ENCODE peak calls at places on chromosomes 3 and 15, in six cellular contexts. One of them, this sample, is unnamed.

GRCh38 chr15:45795487-45796069 is 160.7 kb downstream of the SQOR start:
- DNase-seq in tibial artery: no peak
- DNase-seq in esophagus squamous epithelium: no peak
- DNase-seq in astrocyte of the spinal cord: peak
- DNase-seq in AG04449: no peak
- DNase-seq in tibial nerve: no peak
- DNase-seq in this sample: no peak

GRCh38 chr15:32802296-32802936 is 84.6 kb downstream of the GREM1 start:
- DNase-seq in tibial artery: no peak
- DNase-seq in esophagus squamous epithelium: no peak
- DNase-seq in astrocyte of the spinal cord: peak
- DNase-seq in AG04449: peak
- DNase-seq in tibial nerve: no peak
- DNase-seq in this sample: peak

GRCh38 chr3:157226173-157226847 is 66.4 kb upstream of the CCNL1 start:
- DNase-seq in tibial artery: no peak
- DNase-seq in esophagus squamous epithelium: no peak
- DNase-seq in astrocyte of the spinal cord: no peak
- DNase-seq in AG04449: no peak
- DNase-seq in tibial nerve: no peak
- DNase-seq in this sample: no peak

GRCh38 chr15:47475336-47475735 is 242.0 kb upstream of the SEMA6D start:
- DNase-seq in tibial artery: no peak
- DNase-seq in esophagus squamous epithelium: no peak
- DNase-seq in astrocyte of the spinal cord: no peak
- DNase-seq in AG04449: no peak
- DNase-seq in tibial nerve: no peak
- DNase-seq in this sample: no peak

GRCh38 chr15:82917252-82917651 is 35.3 kb downstream of the HOMER2 start:
- DNase-seq in tibial artery: no peak
- DNase-seq in esophagus squamous epithelium: no peak
- DNase-seq in astrocyte of the spinal cord: no peak
- DNase-seq in AG04449: no peak
- DNase-seq in tibial nerve: no peak
- DNase-seq in this sample: no peak

GRCh38 chr15:78425643-78426042 is 12.4 kb upstream of the IREB2 start:
- DNase-seq in tibial artery: no peak
- DNase-seq in esophagus squamous epithelium: no peak
- DNase-seq in astrocyte of the spinal cord: no peak
- DNase-seq in AG04449: no peak
- DNase-seq in tibial nerve: no peak
- DNase-seq in this sample: no peak

GRCh38 chr15:80736571-80736970 is 41.5 kb downstream of the ABHD17C start:
- DNase-seq in tibial artery: no peak
- DNase-seq in esophagus squamous epithelium: no peak
- DNase-seq in astrocyte of the spinal cord: peak
- DNase-seq in AG04449: no peak
- DNase-seq in tibial nerve: no peak
- DNase-seq in this sample: no peak

GRCh38 chr3:67418539-67419529 is 235.6 kb downstream of the SUCLG2 start:
- DNase-seq in tibial artery: no peak
- DNase-seq in esophagus squamous epithelium: no peak
- DNase-seq in astrocyte of the spinal cord: no peak
- DNase-seq in AG04449: no peak
- DNase-seq in tibial nerve: no peak
- DNase-seq in this sample: no peak

GRCh38 chr15:79682285-79682684 is 214.5 kb downstream of the MTHFS start:
- DNase-seq in tibial artery: no peak
- DNase-seq in esophagus squamous epithelium: no peak
- DNase-seq in astrocyte of the spinal cord: peak
- DNase-seq in AG04449: peak
- DNase-seq in tibial nerve: no peak
- DNase-seq in this sample: peak

GRCh38 chr3:139491027-139491700 is 14.8 kb upstream of the RBP2 start:
- DNase-seq in tibial artery: no peak
- DNase-seq in esophagus squamous epithelium: no peak
- DNase-seq in astrocyte of the spinal cord: no peak
- DNase-seq in AG04449: no peak
- DNase-seq in tibial nerve: no peak
- DNase-seq in this sample: no peak

GRCh38 chr3:126114406-126115386 is 30.8 kb upstream of the SLC41A3 start:
- DNase-seq in tibial artery: peak
- DNase-seq in esophagus squamous epithelium: no peak
- DNase-seq in astrocyte of the spinal cord: no peak
- DNase-seq in AG04449: no peak
- DNase-seq in tibial nerve: no peak
- DNase-seq in this sample: no peak

GRCh38 chr3:123781138-123781537 is 103.0 kb downstream of the MYLK start:
- DNase-seq in tibial artery: no peak
- DNase-seq in esophagus squamous epithelium: no peak
- DNase-seq in astrocyte of the spinal cord: no peak
- DNase-seq in AG04449: no peak
- DNase-seq in tibial nerve: no peak
- DNase-seq in this sample: no peak

GRCh38 chr15:72902245-72902928 is 118.8 kb upstream of the ADPGK start:
- DNase-seq in tibial artery: peak
- DNase-seq in esophagus squamous epithelium: no peak
- DNase-seq in astrocyte of the spinal cord: peak
- DNase-seq in AG04449: no peak
- DNase-seq in tibial nerve: peak
- DNase-seq in this sample: no peak

GRCh38 chr15:22811640-22812039 is 25.2 kb downstream of the NIPA1 start:
- DNase-seq in tibial artery: peak
- DNase-seq in esophagus squamous epithelium: no peak
- DNase-seq in astrocyte of the spinal cord: no peak
- DNase-seq in AG04449: no peak
- DNase-seq in tibial nerve: no peak
- DNase-seq in this sample: no peak

GRCh38 chr15:62644874-62645755 is 397.4 kb upstream of the TPM1 start:
- DNase-seq in tibial artery: no peak
- DNase-seq in esophagus squamous epithelium: no peak
- DNase-seq in astrocyte of the spinal cord: peak
- DNase-seq in AG04449: no peak
- DNase-seq in tibial nerve: no peak
- DNase-seq in this sample: no peak

GRCh38 chr3:86982883-86983282 is 8.1 kb downstream of the VGLL3 start:
- DNase-seq in tibial artery: no peak
- DNase-seq in esophagus squamous epithelium: no peak
- DNase-seq in astrocyte of the spinal cord: peak
- DNase-seq in AG04449: peak
- DNase-seq in tibial nerve: no peak
- DNase-seq in this sample: peak

GRCh38 chr3:43405888-43406636 is 119.7 kb downstream of the SNRK start:
- DNase-seq in tibial artery: peak
- DNase-seq in esophagus squamous epithelium: no peak
- DNase-seq in astrocyte of the spinal cord: peak
- DNase-seq in AG04449: peak
- DNase-seq in tibial nerve: no peak
- DNase-seq in this sample: no peak

GRCh38 chr15:99371180-99372103 is 120.2 kb downstream of the LRRC28 start:
- DNase-seq in tibial artery: no peak
- DNase-seq in esophagus squamous epithelium: no peak
- DNase-seq in astrocyte of the spinal cord: no peak
- DNase-seq in AG04449: no peak
- DNase-seq in tibial nerve: no peak
- DNase-seq in this sample: peak

GRCh38 chr3:17742837-17743659 is 617 bp upstream of the TBC1D5 start:
- DNase-seq in tibial artery: no peak
- DNase-seq in esophagus squamous epithelium: no peak
- DNase-seq in astrocyte of the spinal cord: no peak
- DNase-seq in AG04449: peak
- DNase-seq in tibial nerve: no peak
- DNase-seq in this sample: no peak

GRCh38 chr15:53791616-53792015 is 32.2 kb upstream of the WDR72 start:
- DNase-seq in tibial artery: no peak
- DNase-seq in esophagus squamous epithelium: no peak
- DNase-seq in astrocyte of the spinal cord: no peak
- DNase-seq in AG04449: no peak
- DNase-seq in tibial nerve: no peak
- DNase-seq in this sample: no peak

GRCh38 chr15:27268923-27269322 is 297.9 kb downstream of the GABRG3 start:
- DNase-seq in tibial artery: no peak
- DNase-seq in esophagus squamous epithelium: no peak
- DNase-seq in astrocyte of the spinal cord: no peak
- DNase-seq in AG04449: no peak
- DNase-seq in tibial nerve: no peak
- DNase-seq in this sample: no peak

GRCh38 chr3:115513411-115513800 is 109.9 kb upstream of the GAP43 start:
- DNase-seq in tibial artery: no peak
- DNase-seq in esophagus squamous epithelium: no peak
- DNase-seq in astrocyte of the spinal cord: no peak
- DNase-seq in AG04449: no peak
- DNase-seq in tibial nerve: no peak
- DNase-seq in this sample: no peak

GRCh38 chr15:99507732-99508571 is 57.8 kb upstream of the MEF2A start:
- DNase-seq in tibial artery: peak
- DNase-seq in esophagus squamous epithelium: no peak
- DNase-seq in astrocyte of the spinal cord: peak
- DNase-seq in AG04449: no peak
- DNase-seq in tibial nerve: no peak
- DNase-seq in this sample: no peak

GRCh38 chr3:177473184-177473583 is 275.9 kb upstream of the TBL1XR1 start:
- DNase-seq in tibial artery: no peak
- DNase-seq in esophagus squamous epithelium: no peak
- DNase-seq in astrocyte of the spinal cord: peak
- DNase-seq in AG04449: no peak
- DNase-seq in tibial nerve: no peak
- DNase-seq in this sample: no peak

GRCh38 chr3:177468331-177468730 is 271.0 kb upstream of the TBL1XR1 start:
- DNase-seq in tibial artery: peak
- DNase-seq in esophagus squamous epithelium: no peak
- DNase-seq in astrocyte of the spinal cord: peak
- DNase-seq in AG04449: peak
- DNase-seq in tibial nerve: no peak
- DNase-seq in this sample: peak

GRCh38 chr3:177468816-177469590 is 271.7 kb upstream of the TBL1XR1 start:
- DNase-seq in tibial artery: no peak
- DNase-seq in esophagus squamous epithelium: no peak
- DNase-seq in astrocyte of the spinal cord: no peak
- DNase-seq in AG04449: no peak
- DNase-seq in tibial nerve: no peak
- DNase-seq in this sample: no peak

GRCh38 chr3:177471733-177472480 is 274.6 kb upstream of the TBL1XR1 start:
- DNase-seq in tibial artery: no peak
- DNase-seq in esophagus squamous epithelium: no peak
- DNase-seq in astrocyte of the spinal cord: no peak
- DNase-seq in AG04449: no peak
- DNase-seq in tibial nerve: no peak
- DNase-seq in this sample: no peak

DNA sequence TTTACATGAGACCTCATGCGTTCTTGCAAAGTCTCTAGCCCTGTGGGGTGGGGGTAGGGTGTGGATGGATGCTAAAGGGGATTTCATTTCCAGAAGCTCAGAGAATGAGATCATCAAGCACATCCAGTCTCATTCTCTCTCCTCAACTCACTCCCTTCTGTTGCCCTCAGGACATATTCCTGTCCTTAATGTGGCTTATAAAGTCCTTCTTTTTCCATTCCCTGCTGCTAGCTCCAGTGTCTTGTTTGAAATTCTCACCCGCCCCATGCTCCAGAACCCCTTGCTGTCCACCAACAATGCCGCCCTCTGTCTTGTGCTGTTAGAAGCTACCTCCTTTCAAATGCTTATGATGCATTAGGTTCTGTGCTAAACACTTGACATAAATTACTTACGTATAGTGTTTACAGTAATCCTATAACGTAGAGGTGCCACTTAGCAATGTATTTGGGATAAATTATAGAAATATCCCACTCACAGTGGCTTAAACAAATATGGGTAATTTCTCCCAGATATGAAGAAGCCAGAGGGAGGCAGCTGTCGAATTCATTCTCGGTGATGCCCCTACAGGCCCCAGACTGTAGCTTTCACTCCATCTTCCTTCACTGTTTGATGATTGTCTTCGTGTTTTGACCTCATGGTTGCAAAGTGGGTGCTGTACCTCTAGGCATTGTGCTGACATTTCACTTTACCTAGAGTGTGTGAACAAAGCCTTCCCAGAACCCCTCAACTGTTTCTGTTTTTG is 273.1 kb upstream of the TBL1XR1 start:
- DNase-seq in tibial artery: no peak
- DNase-seq in esophagus squamous epithelium: no peak
- DNase-seq in astrocyte of the spinal cord: peak
- DNase-seq in AG04449: no peak
- DNase-seq in tibial nerve: no peak
- DNase-seq in this sample: no peak
- TF ChIP-seq CTCF in tibial artery: no peak
- TF ChIP-seq CTCF in esophagus squamous epithelium: no peak
- TF ChIP-seq CTCF in astrocyte of the spinal cord: no peak
- TF ChIP-seq CTCF in AG04449: no peak
- TF ChIP-seq CTCF in tibial nerve: no peak
- TF ChIP-seq CTCF in this sample: no peak

GRCh38 chr15:74463634-74464033 is 2.7 kb upstream of the UBL7 start:
- DNase-seq in tibial artery: no peak
- DNase-seq in esophagus squamous epithelium: no peak
- DNase-seq in astrocyte of the spinal cord: no peak
- DNase-seq in AG04449: no peak
- DNase-seq in tibial nerve: no peak
- DNase-seq in this sample: no peak

GRCh38 chr15:74461847-74462511 is 1.0 kb upstream of the UBL7 start:
- DNase-seq in tibial artery: no peak
- DNase-seq in esophagus squamous epithelium: no peak
- DNase-seq in astrocyte of the spinal cord: no peak
- DNase-seq in AG04449: no peak
- DNase-seq in tibial nerve: no peak
- DNase-seq in this sample: no peak

GRCh38 chr15:74460298-74460697 is 662 bp downstream of the UBL7 start:
- DNase-seq in tibial artery: no peak
- DNase-seq in esophagus squamous epithelium: no peak
- DNase-seq in astrocyte of the spinal cord: no peak
- DNase-seq in AG04449: no peak
- DNase-seq in tibial nerve: no peak
- DNase-seq in this sample: no peak

GRCh38 chr15:74458473-74458872 is 2.5 kb downstream of the UBL7 start:
- DNase-seq in tibial artery: no peak
- DNase-seq in esophagus squamous epithelium: no peak
- DNase-seq in astrocyte of the spinal cord: no peak
- DNase-seq in AG04449: no peak
- DNase-seq in tibial nerve: no peak
- DNase-seq in this sample: no peak

GRCh38 chr15:74460903-74461846 is at the start of gene UBL7:
- DNase-seq in tibial artery: peak
- DNase-seq in esophagus squamous epithelium: peak
- DNase-seq in astrocyte of the spinal cord: peak
- DNase-seq in AG04449: peak
- DNase-seq in tibial nerve: peak
- DNase-seq in this sample: peak
- TF ChIP-seq CTCF in tibial artery: no peak
- TF ChIP-seq CTCF in esophagus squamous epithelium: peak
- TF ChIP-seq CTCF in astrocyte of the spinal cord: peak
- TF ChIP-seq CTCF in AG04449: peak
- TF ChIP-seq CTCF in tibial nerve: peak
- TF ChIP-seq CTCF in this sample: peak

GRCh38 chr3:24793896-24794295 is 299.2 kb upstream of the THRB start:
- DNase-seq in tibial artery: no peak
- DNase-seq in esophagus squamous epithelium: no peak
- DNase-seq in astrocyte of the spinal cord: no peak
- DNase-seq in AG04449: no peak
- DNase-seq in tibial nerve: no peak
- DNase-seq in this sample: no peak
- TF ChIP-seq CTCF in tibial artery: no peak
- TF ChIP-seq CTCF in esophagus squamous epithelium: no peak
- TF ChIP-seq CTCF in astrocyte of the spinal cord: no peak
- TF ChIP-seq CTCF in AG04449: no peak
- TF ChIP-seq CTCF in tibial nerve: no peak
- TF ChIP-seq CTCF in this sample: no peak

GRCh38 chr15:57559875-57560274 is 31.8 kb upstream of the MYZAP start:
- DNase-seq in tibial artery: peak
- DNase-seq in esophagus squamous epithelium: no peak
- DNase-seq in astrocyte of the spinal cord: peak
- DNase-seq in AG04449: no peak
- DNase-seq in tibial nerve: peak
- DNase-seq in this sample: no peak
- TF ChIP-seq CTCF in tibial artery: peak
- TF ChIP-seq CTCF in esophagus squamous epithelium: peak
- TF ChIP-seq CTCF in astrocyte of the spinal cord: peak
- TF ChIP-seq CTCF in AG04449: peak
- TF ChIP-seq CTCF in tibial nerve: peak
- TF ChIP-seq CTCF in this sample: peak